ENCODE peak calls at places on chromosomes 16 and 17, in ten cellular contexts. One of them, this sample, is unnamed.

GRCh38 chr16:23245268-23245667 is 56.8 kb upstream of the SCNN1B start:
- DNase-seq in stomach: no peak
- DNase-seq in GM12864: no peak
- DNase-seq in spleen: no peak
- DNase-seq in fibroblast of mammary gland: no peak
- DNase-seq in heart right ventricle: peak
- DNase-seq in uterus: no peak
- DNase-seq in breast epithelium: peak
- DNase-seq in upper lobe of right lung: no peak
- DNase-seq in CD8-positive, alpha-beta T cell: no peak
- DNase-seq in this sample: no peak

GRCh38 chr16:67024384-67024896 is 4.5 kb upstream of the CBFB start:
- DNase-seq in GM12864: no peak
- DNase-seq in heart right ventricle: no peak
- DNase-seq in upper lobe of right lung: peak
- DNase-seq in spleen: peak
- DNase-seq in fibroblast of mammary gland: no peak
- DNase-seq in CD8-positive, alpha-beta T cell: no peak
- DNase-seq in stomach: no peak
- DNase-seq in uterus: peak
- DNase-seq in breast epithelium: peak
- DNase-seq in this sample: no peak

GRCh38 chr17:77535892-77536291 is 395.1 kb downstream of the SEC14L1 start:
- DNase-seq in uterus: no peak
- DNase-seq in CD8-positive, alpha-beta T cell: no peak
- DNase-seq in stomach: no peak
- DNase-seq in fibroblast of mammary gland: no peak
- DNase-seq in GM12864: no peak
- DNase-seq in heart right ventricle: no peak
- DNase-seq in upper lobe of right lung: no peak
- DNase-seq in spleen: peak
- DNase-seq in breast epithelium: no peak
- DNase-seq in this sample: no peak

GRCh38 chr17:850828-851759 is 68.9 kb downstream of the MRM3 start:
- DNase-seq in stomach: no peak
- DNase-seq in uterus: peak
- DNase-seq in fibroblast of mammary gland: peak
- DNase-seq in upper lobe of right lung: no peak
- DNase-seq in heart right ventricle: no peak
- DNase-seq in GM12864: no peak
- DNase-seq in CD8-positive, alpha-beta T cell: no peak
- DNase-seq in breast epithelium: no peak
- DNase-seq in spleen: no peak
- DNase-seq in this sample: no peak

GRCh38 chr17:21278304-21279197 is 6.0 kb upstream of the MAP2K3 start:
- DNase-seq in uterus: no peak
- DNase-seq in upper lobe of right lung: no peak
- DNase-seq in breast epithelium: peak
- DNase-seq in GM12864: no peak
- DNase-seq in fibroblast of mammary gland: no peak
- DNase-seq in heart right ventricle: no peak
- DNase-seq in stomach: peak
- DNase-seq in CD8-positive, alpha-beta T cell: peak
- DNase-seq in spleen: peak
- DNase-seq in this sample: peak

GRCh38 chr17:29838961-29839360 is 91.1 kb downstream of the SSH2 start:
- DNase-seq in spleen: no peak
- DNase-seq in fibroblast of mammary gland: no peak
- DNase-seq in stomach: no peak
- DNase-seq in upper lobe of right lung: no peak
- DNase-seq in CD8-positive, alpha-beta T cell: no peak
- DNase-seq in heart right ventricle: peak
- DNase-seq in uterus: no peak
- DNase-seq in breast epithelium: no peak
- DNase-seq in GM12864: no peak
- DNase-seq in this sample: no peak

GRCh38 chr17:48484850-48485249 is 46.0 kb downstream of the HOXB1 start:
- DNase-seq in fibroblast of mammary gland: peak
- DNase-seq in uterus: no peak
- DNase-seq in spleen: no peak
- DNase-seq in stomach: no peak
- DNase-seq in CD8-positive, alpha-beta T cell: no peak
- DNase-seq in breast epithelium: no peak
- DNase-seq in heart right ventricle: no peak
- DNase-seq in upper lobe of right lung: no peak
- DNase-seq in GM12864: no peak
- DNase-seq in this sample: no peak

GRCh38 chr16:19914877-19915276 is 30.2 kb upstream of the GPRC5B start:
- DNase-seq in stomach: no peak
- DNase-seq in GM12864: no peak
- DNase-seq in upper lobe of right lung: no peak
- DNase-seq in spleen: no peak
- DNase-seq in fibroblast of mammary gland: no peak
- DNase-seq in heart right ventricle: no peak
- DNase-seq in breast epithelium: no peak
- DNase-seq in CD8-positive, alpha-beta T cell: no peak
- DNase-seq in uterus: no peak
- DNase-seq in this sample: no peak

GRCh38 chr17:48483471-48484131 is 47.2 kb downstream of the HOXB1 start:
- DNase-seq in upper lobe of right lung: no peak
- DNase-seq in spleen: no peak
- DNase-seq in breast epithelium: peak
- DNase-seq in heart right ventricle: no peak
- DNase-seq in uterus: no peak
- DNase-seq in CD8-positive, alpha-beta T cell: no peak
- DNase-seq in fibroblast of mammary gland: peak
- DNase-seq in stomach: no peak
- DNase-seq in GM12864: no peak
- DNase-seq in this sample: no peak

GRCh38 chr16:30766922-30767284 is 4.8 kb downstream of the RNF40 start:
- DNase-seq in CD8-positive, alpha-beta T cell: no peak
- DNase-seq in fibroblast of mammary gland: no peak
- DNase-seq in stomach: no peak
- DNase-seq in upper lobe of right lung: no peak
- DNase-seq in GM12864: no peak
- DNase-seq in heart right ventricle: no peak
- DNase-seq in spleen: no peak
- DNase-seq in breast epithelium: no peak
- DNase-seq in uterus: no peak
- DNase-seq in this sample: no peak

GRCh38 chr17:56499799-56500388 is 93.6 kb upstream of the NOG start:
- DNase-seq in heart right ventricle: no peak
- DNase-seq in spleen: no peak
- DNase-seq in breast epithelium: no peak
- DNase-seq in stomach: no peak
- DNase-seq in fibroblast of mammary gland: peak
- DNase-seq in CD8-positive, alpha-beta T cell: no peak
- DNase-seq in uterus: no peak
- DNase-seq in upper lobe of right lung: no peak
- DNase-seq in GM12864: peak
- DNase-seq in this sample: peak

GRCh38 chr17:4858068-4858879 is 25.1 kb downstream of the MINK1 start:
- DNase-seq in upper lobe of right lung: no peak
- DNase-seq in heart right ventricle: peak
- DNase-seq in GM12864: no peak
- DNase-seq in stomach: no peak
- DNase-seq in uterus: peak
- DNase-seq in CD8-positive, alpha-beta T cell: no peak
- DNase-seq in breast epithelium: peak
- DNase-seq in spleen: no peak
- DNase-seq in fibroblast of mammary gland: no peak
- DNase-seq in this sample: no peak

GRCh38 chr17:44564429-44564828 is 7.1 kb downstream of the FZD2 start:
- DNase-seq in stomach: no peak
- DNase-seq in upper lobe of right lung: no peak
- DNase-seq in fibroblast of mammary gland: no peak
- DNase-seq in spleen: no peak
- DNase-seq in breast epithelium: no peak
- DNase-seq in GM12864: no peak
- DNase-seq in heart right ventricle: no peak
- DNase-seq in uterus: no peak
- DNase-seq in CD8-positive, alpha-beta T cell: no peak
- DNase-seq in this sample: no peak

GRCh38 chr17:44565866-44566443 is 8.7 kb downstream of the FZD2 start:
- DNase-seq in breast epithelium: no peak
- DNase-seq in CD8-positive, alpha-beta T cell: no peak
- DNase-seq in GM12864: no peak
- DNase-seq in stomach: no peak
- DNase-seq in uterus: no peak
- DNase-seq in fibroblast of mammary gland: no peak
- DNase-seq in heart right ventricle: no peak
- DNase-seq in upper lobe of right lung: no peak
- DNase-seq in spleen: no peak
- DNase-seq in this sample: no peak

GRCh38 chr17:44575408-44575807 is 18.1 kb downstream of the FZD2 start:
- DNase-seq in CD8-positive, alpha-beta T cell: no peak
- DNase-seq in uterus: no peak
- DNase-seq in stomach: no peak
- DNase-seq in spleen: no peak
- DNase-seq in GM12864: no peak
- DNase-seq in fibroblast of mammary gland: no peak
- DNase-seq in upper lobe of right lung: no peak
- DNase-seq in heart right ventricle: no peak
- DNase-seq in breast epithelium: no peak
- DNase-seq in this sample: no peak

GRCh38 chr17:44568311-44568710 is 11.0 kb downstream of the FZD2 start:
- DNase-seq in stomach: no peak
- DNase-seq in heart right ventricle: no peak
- DNase-seq in GM12864: no peak
- DNase-seq in breast epithelium: no peak
- DNase-seq in uterus: no peak
- DNase-seq in spleen: no peak
- DNase-seq in upper lobe of right lung: no peak
- DNase-seq in fibroblast of mammary gland: no peak
- DNase-seq in CD8-positive, alpha-beta T cell: no peak
- DNase-seq in this sample: no peak

DNA sequence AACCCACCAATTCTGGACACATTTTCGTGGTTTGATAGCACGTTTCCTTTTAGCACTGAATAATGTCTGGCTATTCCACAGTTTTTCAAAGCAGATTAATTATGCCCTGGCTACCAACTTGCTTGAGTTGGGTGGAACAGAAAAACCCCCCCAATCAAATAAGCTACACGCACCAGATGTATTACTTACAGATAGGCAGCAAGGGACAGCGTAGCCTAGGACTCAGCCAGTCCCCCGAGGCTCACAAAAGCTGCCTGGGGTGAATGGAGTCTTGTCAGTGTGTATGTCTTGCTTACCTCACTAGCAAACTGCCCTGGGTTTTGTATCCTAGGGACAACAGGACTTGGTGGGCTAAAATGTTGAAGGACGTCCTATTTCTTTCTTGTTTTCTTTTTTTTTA is 12.2 kb downstream of the FZD2 start:
- DNase-seq in fibroblast of mammary gland: no peak
- DNase-seq in heart right ventricle: no peak
- DNase-seq in uterus: no peak
- DNase-seq in breast epithelium: no peak
- DNase-seq in stomach: no peak
- DNase-seq in spleen: no peak
- DNase-seq in CD8-positive, alpha-beta T cell: no peak
- DNase-seq in upper lobe of right lung: no peak
- DNase-seq in GM12864: no peak
- DNase-seq in this sample: no peak
- H3K4me3 ChIP-seq in fibroblast of mammary gland: no peak
- H3K4me3 ChIP-seq in heart right ventricle: no peak
- H3K4me3 ChIP-seq in uterus: no peak
- H3K4me3 ChIP-seq in breast epithelium: no peak
- H3K4me3 ChIP-seq in stomach: no peak
- H3K4me3 ChIP-seq in spleen: no peak
- H3K4me3 ChIP-seq in CD8-positive, alpha-beta T cell: no peak
- H3K4me3 ChIP-seq in upper lobe of right lung: no peak
- H3K4me3 ChIP-seq in GM12864: no peak
- H3K4me3 ChIP-seq in this sample: no peak

DNA sequence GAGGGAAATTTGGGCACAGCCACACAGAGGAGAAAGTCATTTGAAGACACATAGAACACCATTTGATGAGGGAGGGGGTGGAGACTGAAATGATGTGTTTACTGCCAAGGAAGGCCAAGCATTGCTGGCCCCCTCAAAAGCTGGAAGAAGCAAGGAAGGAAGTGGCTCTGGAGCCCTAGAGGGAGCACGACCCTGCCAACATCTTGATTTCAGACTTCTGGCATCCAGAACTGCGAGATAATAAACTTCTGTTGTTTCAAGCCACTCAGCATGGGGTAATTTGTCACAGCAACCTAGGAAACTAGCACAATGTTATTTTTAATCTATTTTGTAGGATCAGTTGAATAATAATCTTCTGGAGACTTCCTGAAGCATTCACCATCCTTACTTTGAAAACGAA is 314.8 kb upstream of the GOT2 start:
- DNase-seq in spleen: no peak
- DNase-seq in fibroblast of mammary gland: no peak
- DNase-seq in upper lobe of right lung: no peak
- DNase-seq in uterus: no peak
- DNase-seq in stomach: no peak
- DNase-seq in breast epithelium: no peak
- DNase-seq in heart right ventricle: no peak
- DNase-seq in CD8-positive, alpha-beta T cell: no peak
- DNase-seq in GM12864: no peak
- DNase-seq in this sample: no peak
- TF ChIP-seq CTCF in spleen: no peak
- TF ChIP-seq CTCF in fibroblast of mammary gland: no peak
- TF ChIP-seq CTCF in upper lobe of right lung: no peak
- TF ChIP-seq CTCF in uterus: no peak
- TF ChIP-seq CTCF in stomach: no peak
- TF ChIP-seq CTCF in breast epithelium: no peak
- TF ChIP-seq CTCF in heart right ventricle: no peak
- TF ChIP-seq CTCF in CD8-positive, alpha-beta T cell: no peak
- TF ChIP-seq CTCF in GM12864: no peak
- TF ChIP-seq CTCF in this sample: no peak

GRCh38 chr16:2971134-2971984 is 2.2 kb downstream of the PAQR4 start:
- DNase-seq in GM12864: no peak
- DNase-seq in CD8-positive, alpha-beta T cell: no peak
- DNase-seq in stomach: no peak
- DNase-seq in fibroblast of mammary gland: no peak
- DNase-seq in uterus: no peak
- DNase-seq in upper lobe of right lung: no peak
- DNase-seq in breast epithelium: no peak
- DNase-seq in heart right ventricle: no peak
- DNase-seq in spleen: no peak
- DNase-seq in this sample: no peak
- H3K4me3 ChIP-seq in GM12864: no peak
- H3K4me3 ChIP-seq in CD8-positive, alpha-beta T cell: no peak
- H3K4me3 ChIP-seq in stomach: no peak
- H3K4me3 ChIP-seq in fibroblast of mammary gland: no peak
- H3K4me3 ChIP-seq in uterus: no peak
- H3K4me3 ChIP-seq in upper lobe of right lung: no peak
- H3K4me3 ChIP-seq in breast epithelium: no peak
- H3K4me3 ChIP-seq in heart right ventricle: no peak
- H3K4me3 ChIP-seq in spleen: no peak
- H3K4me3 ChIP-seq in this sample: no peak

DNA sequence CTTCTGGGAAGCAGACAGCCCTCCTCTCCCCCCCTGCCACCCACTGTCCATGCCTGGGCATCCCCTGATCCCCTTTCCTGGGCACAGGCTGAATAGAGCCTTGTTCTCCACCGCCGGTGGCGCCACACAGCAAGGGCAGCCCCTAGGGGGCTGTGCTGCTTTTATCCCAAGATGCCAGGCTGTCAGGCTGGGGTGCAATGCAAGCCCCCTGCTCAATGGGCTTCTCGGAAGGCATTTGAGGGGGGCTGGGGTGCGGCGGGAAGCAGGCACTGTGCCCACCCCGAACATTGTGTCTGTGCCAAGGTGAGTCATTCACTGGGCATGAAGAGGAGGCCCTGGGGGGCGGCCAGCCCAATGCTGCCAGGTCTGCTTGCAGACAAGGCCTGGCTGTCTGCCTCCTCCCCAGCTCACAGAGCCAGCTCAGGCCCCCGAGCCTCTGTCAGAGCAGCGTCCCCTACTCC is 1.5 kb upstream of the GFAP start:
- DNase-seq in CD8-positive, alpha-beta T cell: no peak
- DNase-seq in upper lobe of right lung: peak
- DNase-seq in heart right ventricle: peak
- DNase-seq in uterus: peak
- DNase-seq in GM12864: no peak
- DNase-seq in breast epithelium: peak
- DNase-seq in fibroblast of mammary gland: peak
- DNase-seq in stomach: no peak
- DNase-seq in spleen: peak
- DNase-seq in this sample: no peak
- TF ChIP-seq CTCF in CD8-positive, alpha-beta T cell: no peak
- TF ChIP-seq CTCF in upper lobe of right lung: no peak
- TF ChIP-seq CTCF in heart right ventricle: no peak
- TF ChIP-seq CTCF in uterus: no peak
- TF ChIP-seq CTCF in GM12864: no peak
- TF ChIP-seq CTCF in breast epithelium: no peak
- TF ChIP-seq CTCF in fibroblast of mammary gland: no peak
- TF ChIP-seq CTCF in stomach: no peak
- TF ChIP-seq CTCF in spleen: no peak
- TF ChIP-seq CTCF in this sample: no peak

This sample was measured in LNCaP clone FGC.